ENCODE peak calls at places on chromosome X, in five cellular contexts. One of them, this sample, is unnamed.

GRCh38 chrX:10722804-10723364 is 102.5 kb upstream of the MID1 start:
- DNase-seq in HCT116: peak; percentile 10
- DNase-seq in A549: peak; percentile 51
- DNase-seq in HepG2: no peak
- DNase-seq in SK-N-SH: peak; percentile 65
- DNase-seq in this sample: peak; percentile 54

GRCh38 chrX:40415675-40416074 is 165.1 kb upstream of the ATP6AP2 start:
- DNase-seq in HCT116: no peak
- DNase-seq in A549: no peak
- DNase-seq in HepG2: no peak
- DNase-seq in SK-N-SH: peak; percentile 58
- DNase-seq in this sample: no peak

GRCh38 chrX:1165535-1166196 is 46.8 kb downstream of the CRLF2 start:
- DNase-seq in HCT116: no peak
- DNase-seq in A549: peak; percentile 48
- DNase-seq in HepG2: no peak
- DNase-seq in SK-N-SH: no peak
- DNase-seq in this sample: no peak

GRCh38 chrX:77160301-77160700 is 286.9 kb upstream of the FGF16 start:
- DNase-seq in HCT116: no peak
- DNase-seq in A549: no peak
- DNase-seq in HepG2: no peak
- DNase-seq in SK-N-SH: no peak
- DNase-seq in this sample: no peak

GRCh38 chrX:107766470-107767140 is 9.0 kb downstream of the TSC22D3 start:
- DNase-seq in HCT116: no peak
- DNase-seq in A549: no peak
- DNase-seq in HepG2: no peak
- DNase-seq in SK-N-SH: no peak
- DNase-seq in this sample: no peak

GRCh38 chrX:30310429-30311206 is 1.4 kb upstream of the NR0B1 start:
- DNase-seq in HCT116: no peak
- DNase-seq in A549: no peak
- DNase-seq in HepG2: no peak
- DNase-seq in SK-N-SH: no peak
- DNase-seq in this sample: no peak

GRCh38 chrX:12901486-12901885 is 4.9 kb upstream of the TLR8 start:
- DNase-seq in HCT116: peak; percentile 36
- DNase-seq in A549: peak; percentile 69
- DNase-seq in HepG2: peak; percentile 11
- DNase-seq in SK-N-SH: peak; percentile 70
- DNase-seq in this sample: peak; percentile 41

GRCh38 chrX:8783100-8784098 is 17.8 kb downstream of the FAM9A start:
- DNase-seq in HCT116: no peak
- DNase-seq in A549: peak; percentile 11
- DNase-seq in HepG2: peak; percentile 6
- DNase-seq in SK-N-SH: peak; percentile 41
- DNase-seq in this sample: peak; percentile 33

GRCh38 chrX:101749436-101749835 is 89.8 kb upstream of the ARMCX2 start:
- DNase-seq in HCT116: no peak
- DNase-seq in A549: no peak
- DNase-seq in HepG2: no peak
- DNase-seq in SK-N-SH: no peak
- DNase-seq in this sample: no peak

GRCh38 chrX:91080822-91081221 is 353.8 kb upstream of the PABPC5 start:
- DNase-seq in HCT116: no peak
- DNase-seq in A549: no peak
- DNase-seq in HepG2: no peak
- DNase-seq in SK-N-SH: no peak
- DNase-seq in this sample: no peak

GRCh38 chrX:73577368-73577767 is 14.4 kb downstream of the CHIC1 start:
- DNase-seq in HCT116: no peak
- DNase-seq in A549: no peak
- DNase-seq in HepG2: no peak
- DNase-seq in SK-N-SH: no peak
- DNase-seq in this sample: peak; percentile 84

GRCh38 chrX:68433155-68433980 is at the start of gene OPHN1:
- DNase-seq in HCT116: peak; percentile 55
- DNase-seq in A549: peak; percentile 51
- DNase-seq in HepG2: peak; percentile 29
- DNase-seq in SK-N-SH: peak; percentile 70
- DNase-seq in this sample: peak; percentile 72

GRCh38 chrX:13687203-13687602 is 1.7 kb upstream of the RAB9A start:
- DNase-seq in HCT116: no peak
- DNase-seq in A549: no peak
- DNase-seq in HepG2: no peak
- DNase-seq in SK-N-SH: no peak
- DNase-seq in this sample: no peak

GRCh38 chrX:120244735-120245498 is 5.7 kb upstream of the ZBTB33 start:
- DNase-seq in HCT116: peak; percentile 77
- DNase-seq in A549: peak; percentile 63
- DNase-seq in HepG2: peak; percentile 71
- DNase-seq in SK-N-SH: peak; percentile 54
- DNase-seq in this sample: peak; percentile 73

GRCh38 chrX:9341305-9342201 is 123.3 kb upstream of the TBL1X start:
- DNase-seq in HCT116: no peak
- DNase-seq in A549: peak; percentile 45
- DNase-seq in HepG2: no peak
- DNase-seq in SK-N-SH: peak; percentile 63
- DNase-seq in this sample: peak; percentile 54

GRCh38 chrX:101260435-101260834 is 30.7 kb downstream of the TAF7L start:
- DNase-seq in HCT116: no peak
- DNase-seq in A549: peak; percentile 8
- DNase-seq in HepG2: peak; percentile 9
- DNase-seq in SK-N-SH: no peak
- DNase-seq in this sample: peak; percentile 1

GRCh38 chrX:154074199-154074598 is 23.3 kb downstream of the MECP2 start:
- DNase-seq in HCT116: no peak
- DNase-seq in A549: peak; percentile 48
- DNase-seq in HepG2: peak; percentile 19
- DNase-seq in SK-N-SH: no peak
- DNase-seq in this sample: peak; percentile 23

GRCh38 chrX:74514384-74514783 is 93.1 kb downstream of the SLC16A2 start:
- DNase-seq in HCT116: no peak
- DNase-seq in A549: no peak
- DNase-seq in HepG2: peak; percentile 2
- DNase-seq in SK-N-SH: no peak
- DNase-seq in this sample: no peak

GRCh38 chrX:152869972-152870371 is 27.9 kb upstream of the ZNF185 start:
- DNase-seq in HCT116: no peak
- DNase-seq in A549: peak; percentile 5
- DNase-seq in HepG2: no peak
- DNase-seq in SK-N-SH: no peak
- DNase-seq in this sample: no peak

GRCh38 chrX:586351-586750 is 44.2 kb upstream of the SHOX start:
- DNase-seq in HCT116: no peak
- DNase-seq in A549: no peak
- DNase-seq in HepG2: no peak
- DNase-seq in SK-N-SH: no peak
- DNase-seq in this sample: no peak

GRCh38 chrX:133985164-133986007 is at the start of gene GPC3:
- DNase-seq in HCT116: no peak
- DNase-seq in A549: peak; percentile 8
- DNase-seq in HepG2: peak; percentile 73
- DNase-seq in SK-N-SH: peak; percentile 86
- DNase-seq in this sample: peak; percentile 8

GRCh38 chrX:11336201-11336600 is 43.0 kb downstream of the AMELX start:
- DNase-seq in HCT116: no peak
- DNase-seq in A549: no peak
- DNase-seq in HepG2: no peak
- DNase-seq in SK-N-SH: no peak
- DNase-seq in this sample: peak; percentile 71

GRCh38 chrX:100663651-100664050 is 19.7 kb downstream of the SRPX2 start:
- DNase-seq in HCT116: no peak
- DNase-seq in A549: no peak
- DNase-seq in HepG2: no peak
- DNase-seq in SK-N-SH: no peak
- DNase-seq in this sample: no peak

GRCh38 chrX:24491741-24492140 is 26.7 kb downstream of the PDK3 start:
- DNase-seq in HCT116: no peak
- DNase-seq in A549: no peak
- DNase-seq in HepG2: peak; percentile 1
- DNase-seq in SK-N-SH: no peak
- DNase-seq in this sample: no peak

GRCh38 chrX:69173906-69174305 is 8.7 kb upstream of the PJA1 start:
- DNase-seq in HCT116: no peak
- DNase-seq in A549: no peak
- DNase-seq in HepG2: no peak
- DNase-seq in SK-N-SH: no peak
- DNase-seq in this sample: no peak

GRCh38 chrX:37921758-37922157 is 74.4 kb upstream of the DYNLT3 start:
- DNase-seq in HCT116: no peak
- DNase-seq in A549: no peak
- DNase-seq in HepG2: no peak
- DNase-seq in SK-N-SH: no peak
- DNase-seq in this sample: peak; percentile 58

GRCh38 chrX:38641197-38641596 is 79.9 kb downstream of the TSPAN7 start:
- DNase-seq in HCT116: no peak
- DNase-seq in A549: no peak
- DNase-seq in HepG2: no peak
- DNase-seq in SK-N-SH: no peak
- DNase-seq in this sample: no peak

GRCh38 chrX:15877380-15877779 is 22.8 kb upstream of the AP1S2 start:
- DNase-seq in HCT116: no peak
- DNase-seq in A549: no peak
- DNase-seq in HepG2: no peak
- DNase-seq in SK-N-SH: no peak
- DNase-seq in this sample: no peak

GRCh38 chrX:49000640-49001039 is 1.4 kb downstream of the GRIPAP1 start:
- DNase-seq in HCT116: no peak
- DNase-seq in A549: no peak
- DNase-seq in HepG2: no peak
- DNase-seq in SK-N-SH: no peak
- DNase-seq in this sample: no peak
- TF ChIP-seq MAX in HCT116: no peak
- TF ChIP-seq MAX in A549: no peak
- TF ChIP-seq MAX in HepG2: no peak
- TF ChIP-seq MAX in SK-N-SH: no peak
- TF ChIP-seq MAX in this sample: no peak

GRCh38 chrX:63746715-63747114 is 38.3 kb downstream of the ARHGEF9 start:
- DNase-seq in HCT116: no peak
- DNase-seq in A549: no peak
- DNase-seq in HepG2: no peak
- DNase-seq in SK-N-SH: no peak
- DNase-seq in this sample: peak; percentile 66
- H3K27ac ChIP-seq in HCT116: no peak overlapping the region
- H3K27ac ChIP-seq in A549: no peak overlapping the region
- H3K27ac ChIP-seq in HepG2: no peak overlapping the region
- H3K27ac ChIP-seq in SK-N-SH: no peak overlapping the region
- H3K27ac ChIP-seq in this sample: peak overlapping the region; percentile 2

GRCh38 chrX:46837543-46838481 is 969 bp downstream of the RP2 start:
- DNase-seq in HCT116: no peak
- DNase-seq in A549: peak; percentile 14
- DNase-seq in HepG2: peak; percentile 12
- DNase-seq in SK-N-SH: peak; percentile 5
- DNase-seq in this sample: peak; percentile 43

GRCh38 chrX:46838482-46838857 is 1.6 kb downstream of the RP2 start:
- DNase-seq in HCT116: no peak
- DNase-seq in A549: no peak
- DNase-seq in HepG2: no peak
- DNase-seq in SK-N-SH: no peak
- DNase-seq in this sample: no peak

GRCh38 chrX:46840946-46841740 is 4.3 kb downstream of the RP2 start:
- DNase-seq in HCT116: no peak
- DNase-seq in A549: no peak
- DNase-seq in HepG2: no peak
- DNase-seq in SK-N-SH: no peak
- DNase-seq in this sample: peak; percentile 21

GRCh38 chrX:46838974-46839480 is 2.2 kb downstream of the RP2 start:
- DNase-seq in HCT116: no peak
- DNase-seq in A549: no peak
- DNase-seq in HepG2: no peak
- DNase-seq in SK-N-SH: no peak
- DNase-seq in this sample: no peak

GRCh38 chrX:46836701-46837542 is at the start of gene RP2:
- DNase-seq in HCT116: peak; percentile 83
- DNase-seq in A549: peak; percentile 78
- DNase-seq in HepG2: peak; percentile 91
- DNase-seq in SK-N-SH: peak; percentile 89
- DNase-seq in this sample: peak; percentile 96
- TF ChIP-seq CTCF in HCT116: no peak
- TF ChIP-seq CTCF in A549: no peak
- TF ChIP-seq CTCF in HepG2: peak; percentile 3
- TF ChIP-seq CTCF in SK-N-SH: no peak
- TF ChIP-seq CTCF in this sample: no peak

DNA sequence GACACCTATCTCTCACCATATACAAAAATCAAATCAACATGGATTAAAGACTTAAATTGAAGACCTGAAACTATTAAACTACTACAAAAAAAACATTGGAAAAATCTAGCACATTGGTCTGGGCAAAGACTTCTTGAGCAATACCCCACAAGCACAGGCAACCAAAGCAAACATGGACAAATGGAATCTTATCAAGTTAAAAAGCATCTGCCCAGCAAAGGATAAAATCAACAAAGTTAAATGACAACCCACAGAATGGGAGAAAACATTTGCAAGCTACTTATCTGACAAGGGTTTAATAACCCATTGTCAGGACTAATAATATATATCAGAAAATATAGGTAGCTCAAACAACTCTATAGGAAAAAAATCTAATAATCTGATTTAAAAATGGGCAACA is 415.6 kb downstream of the KLHL13 start:
- DNase-seq in HCT116: no peak
- DNase-seq in A549: no peak
- DNase-seq in HepG2: no peak
- DNase-seq in SK-N-SH: no peak
- DNase-seq in this sample: no peak
- TF ChIP-seq MAX in HCT116: no peak
- TF ChIP-seq MAX in A549: no peak
- TF ChIP-seq MAX in HepG2: no peak
- TF ChIP-seq MAX in SK-N-SH: no peak
- TF ChIP-seq MAX in this sample: no peak

DNA sequence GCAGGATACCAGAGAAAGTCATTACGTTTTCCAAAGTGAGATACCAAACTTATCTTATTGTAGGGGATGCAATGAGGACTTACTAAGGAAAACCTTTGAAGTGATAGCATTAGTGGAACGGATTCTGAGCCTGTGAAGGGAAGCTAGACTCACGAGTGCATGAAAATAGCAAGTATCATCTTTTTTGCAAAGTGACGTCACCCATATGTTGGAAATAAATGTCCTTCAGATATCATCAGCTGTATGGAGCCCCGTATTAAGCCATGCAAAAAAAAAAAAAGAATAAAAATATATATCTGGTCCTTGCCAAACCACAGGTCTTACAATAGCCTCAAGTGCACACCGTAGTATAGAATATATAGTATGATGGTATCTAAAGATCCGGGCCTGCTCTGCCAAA is 46.8 kb upstream of the ITM2A start:
- DNase-seq in HCT116: no peak
- DNase-seq in A549: no peak
- DNase-seq in HepG2: no peak
- DNase-seq in SK-N-SH: no peak
- DNase-seq in this sample: no peak
- H3K27ac ChIP-seq in HCT116: no peak overlapping the region
- H3K27ac ChIP-seq in A549: no peak overlapping the region
- H3K27ac ChIP-seq in HepG2: no peak overlapping the region
- H3K27ac ChIP-seq in SK-N-SH: no peak overlapping the region
- H3K27ac ChIP-seq in this sample: no peak overlapping the region